ENCODE peak calls at places on chromosome 15, in six cellular contexts. S is AG04450, H is astrocyte, M is GM12865, Y is OCI-LY7, A is sigmoid colon. X is an unnamed sample.

GRCh38 chr15:32729700-32730099 is 11.9 kb downstream of the GREM1 start:
- DNase-seq in M (no peak), S (no peak), A (no peak), H (no peak), Y (no peak), X (no peak)

GRCh38 chr15:90264649-90265048 is 823 bp upstream of the NGRN start:
- DNase-seq in A (no peak), Y (peak), H (no peak), M (peak), S (no peak), X (no peak)

GRCh38 chr15:72231847-72232461 is 964 bp upstream of the PKM start:
- DNase-seq in M (peak), A (no peak), S (no peak), Y (peak), H (peak), X (peak)

GRCh38 chr15:71732636-71733035 is 77.7 kb upstream of the NR2E3 start:
- DNase-seq in H (no peak), Y (no peak), M (no peak), S (no peak), A (no peak), X (no peak)

GRCh38 chr15:80586141-80586540 is 109.0 kb upstream of the ABHD17C start:
- DNase-seq in H (no peak), S (no peak), Y (no peak), A (no peak), M (no peak), X (no peak)

GRCh38 chr15:89187911-89188514 is 33.4 kb downstream of the RLBP1 start:
- DNase-seq in M (no peak), Y (no peak), S (no peak), H (no peak), A (no peak), X (no peak)

GRCh38 chr15:37148714-37149113 is 48.4 kb upstream of the MEIS2 start:
- DNase-seq in A (no peak), H (no peak), M (no peak), Y (no peak), S (no peak), X (no peak)

GRCh38 chr15:91940466-91941381 is 87.2 kb downstream of the SLCO3A1 start:
- DNase-seq in H (no peak), Y (no peak), S (no peak), A (no peak), M (no peak), X (no peak)

GRCh38 chr15:85826756-85827515 is 32.2 kb upstream of the KLHL25 start:
- DNase-seq in M (no peak), Y (no peak), A (no peak), S (no peak), H (peak), X (no peak)

GRCh38 chr15:99433026-99433756 is 132.6 kb upstream of the MEF2A start:
- DNase-seq in A (peak), M (peak), Y (no peak), S (no peak), H (no peak), X (peak)

GRCh38 chr15:60667925-60668324 is 189.0 kb upstream of the ICE2 start:
- DNase-seq in Y (no peak), A (no peak), M (no peak), H (no peak), S (no peak), X (no peak)

GRCh38 chr15:100191161-100191560 is 150.6 kb downstream of the ADAMTS17 start:
- DNase-seq in S (no peak), H (no peak), Y (peak), M (peak), A (peak), X (no peak)

GRCh38 chr15:82804575-82804949 is 1.3 kb downstream of the FSD2 start:
- DNase-seq in S (no peak), A (no peak), M (no peak), Y (no peak), H (peak), X (no peak)

GRCh38 chr15:50190166-50190570 is 8.2 kb downstream of the SLC27A2 start:
- DNase-seq in H (no peak), S (no peak), M (no peak), Y (peak), A (no peak), X (no peak)

GRCh38 chr15:91950054-91950453 is 96.5 kb downstream of the SLCO3A1 start:
- DNase-seq in S (no peak), H (no peak), A (no peak), Y (no peak), M (no peak), X (no peak)

GRCh38 chr15:51801391-51801835 is 28.0 kb upstream of the TMOD3 start:
- DNase-seq in M (peak), H (peak), S (no peak), A (no peak), Y (peak), X (peak)

GRCh38 chr15:98905981-98906711 is 101.4 kb downstream of the PGPEP1L start:
- DNase-seq in H (peak), A (no peak), S (no peak), Y (no peak), M (no peak), X (no peak)

GRCh38 chr15:100241572-100242479 is 99.9 kb downstream of the ADAMTS17 start:
- DNase-seq in H (peak), S (no peak), Y (no peak), A (no peak), M (no peak), X (no peak)

GRCh38 chr15:58053236-58054153 is 12.0 kb downstream of the ALDH1A2 start:
- DNase-seq in H (no peak), S (no peak), A (no peak), M (no peak), Y (no peak), X (no peak)

GRCh38 chr15:71207141-71207540 is 91.9 kb downstream of the THSD4 start:
- DNase-seq in Y (no peak), H (peak), S (no peak), M (no peak), A (no peak), X (no peak)

GRCh38 chr15:96549136-96549535 is 218.6 kb downstream of the NR2F2 start:
- DNase-seq in S (no peak), M (no peak), A (no peak), Y (no peak), H (no peak), X (no peak)

GRCh38 chr15:38425269-38425668 is 28.7 kb upstream of the FAM98B start:
- DNase-seq in S (no peak), M (no peak), Y (no peak), H (no peak), A (no peak), X (no peak)

GRCh38 chr15:61530769-61531168 is 301.7 kb upstream of the RORA start:
- DNase-seq in S (no peak), A (no peak), H (no peak), Y (no peak), M (no peak), X (no peak)

GRCh38 chr15:60392601-60392985 is 5.2 kb downstream of the ANXA2 start:
- DNase-seq in S (no peak), Y (no peak), H (peak), M (peak), A (no peak), X (no peak)

GRCh38 chr15:65612616-65612946 is 1.6 kb upstream of the INTS14 start:
- DNase-seq in Y (no peak), A (no peak), S (no peak), M (no peak), H (peak), X (no peak)

GRCh38 chr15:41493205-41493901 is at the start of gene ITPKA:
- DNase-seq in H (peak), Y (peak), A (peak), S (peak), M (peak), X (peak)

GRCh38 chr15:79682285-79682684 is 214.5 kb downstream of the MTHFS start:
- DNase-seq in A (no peak), S (peak), Y (no peak), H (peak), M (no peak), X (no peak)

GRCh38 chr15:51842852-51843737 is 13.6 kb downstream of the TMOD3 start:
- DNase-seq in Y (peak), H (peak), M (peak), S (no peak), A (no peak), X (no peak)

GRCh38 chr15:45121706-45122417 is 7.7 kb downstream of the DUOXA2 start:
- DNase-seq in A (no peak), S (peak), M (no peak), Y (no peak), H (peak), X (no peak)

GRCh38 chr15:79004336-79004735 is 59.5 kb upstream of the CTSH start:
- DNase-seq in H (peak), Y (peak), M (peak), S (peak), A (no peak), X (peak)

GRCh38 chr15:40493089-40493840 is 22.5 kb downstream of the CHST14 start:
- DNase-seq in M (peak), S (no peak), Y (no peak), H (peak), A (no peak), X (no peak)

GRCh38 chr15:31230630-31231485 is 95.8 kb upstream of the KLF13 start:
- DNase-seq in M (peak), A (no peak), H (no peak), S (no peak), Y (peak), X (peak)

GRCh38 chr15:85757073-85757938 is 37.4 kb downstream of the KLHL25 start:
- DNase-seq in S (no peak), Y (no peak), M (no peak), H (no peak), A (peak), X (no peak)

GRCh38 chr15:52334491-52335160 is 39.0 kb upstream of the MYO5C start:
- DNase-seq in M (no peak), S (no peak), H (no peak), A (no peak), Y (no peak), X (no peak)

GRCh38 chr15:58249646-58250312 is 111.6 kb downstream of the AQP9 start:
- DNase-seq in M (no peak), A (no peak), S (no peak), Y (no peak), H (no peak), X (no peak)

GRCh38 chr15:59791646-59792208 is 102.6 kb upstream of the BNIP2 start:
- DNase-seq in H (no peak), A (no peak), Y (peak), M (peak), S (no peak), X (no peak)

DNA sequence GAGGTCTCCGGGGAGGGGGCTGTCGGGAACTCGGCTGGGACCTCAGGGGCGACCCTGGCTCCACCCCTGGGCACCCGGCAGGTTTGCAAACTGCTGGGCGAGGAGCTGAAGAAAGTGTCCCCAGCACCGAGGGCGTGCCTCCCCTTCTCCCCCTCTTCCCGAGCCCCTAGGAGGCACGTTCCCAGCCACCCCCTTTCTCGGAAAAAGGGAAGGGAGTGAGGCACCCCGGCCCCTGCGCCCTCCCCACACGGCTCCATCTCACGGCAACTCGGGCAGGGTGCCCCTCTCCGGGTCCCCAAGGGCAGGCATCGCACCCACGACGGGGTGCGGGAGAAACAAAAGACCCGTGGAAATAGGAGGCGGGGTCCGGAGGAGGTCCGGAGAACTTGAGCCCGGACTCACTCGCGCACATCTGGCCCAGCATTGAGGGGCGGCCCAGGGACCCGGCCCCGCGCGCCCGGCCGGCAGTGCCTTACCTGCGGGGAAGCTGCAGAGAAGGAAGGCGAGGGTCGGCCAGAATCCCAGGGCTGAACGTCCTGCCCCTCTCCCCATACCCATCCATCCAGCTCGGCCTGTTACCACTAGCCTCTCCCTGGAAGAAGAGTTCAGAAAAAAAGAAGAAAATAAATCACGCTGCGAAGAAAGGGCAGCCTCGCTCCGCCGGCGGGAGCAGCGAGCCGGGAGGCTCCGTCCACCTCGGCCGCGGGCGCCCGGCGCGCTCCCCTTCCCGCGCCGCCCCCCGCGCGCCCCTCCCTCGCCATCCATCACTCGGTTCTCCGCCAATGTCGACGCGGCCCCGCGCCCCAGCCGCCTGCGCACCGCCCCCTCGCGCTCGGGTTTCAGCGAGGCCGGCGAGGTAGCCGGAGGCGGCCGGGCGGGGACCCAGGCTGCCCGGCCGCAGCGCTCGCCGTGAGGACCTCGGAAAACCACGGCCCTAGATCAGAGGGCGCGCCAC is 16.3 kb downstream of the RGMA start:
- DNase-seq in A (peak), Y (no peak), M (no peak), S (no peak), H (peak), X (no peak)
- TF ChIP-seq CTCF in A (no peak), Y (no peak), M (no peak), S (no peak), H (no peak), X (no peak)

DNA sequence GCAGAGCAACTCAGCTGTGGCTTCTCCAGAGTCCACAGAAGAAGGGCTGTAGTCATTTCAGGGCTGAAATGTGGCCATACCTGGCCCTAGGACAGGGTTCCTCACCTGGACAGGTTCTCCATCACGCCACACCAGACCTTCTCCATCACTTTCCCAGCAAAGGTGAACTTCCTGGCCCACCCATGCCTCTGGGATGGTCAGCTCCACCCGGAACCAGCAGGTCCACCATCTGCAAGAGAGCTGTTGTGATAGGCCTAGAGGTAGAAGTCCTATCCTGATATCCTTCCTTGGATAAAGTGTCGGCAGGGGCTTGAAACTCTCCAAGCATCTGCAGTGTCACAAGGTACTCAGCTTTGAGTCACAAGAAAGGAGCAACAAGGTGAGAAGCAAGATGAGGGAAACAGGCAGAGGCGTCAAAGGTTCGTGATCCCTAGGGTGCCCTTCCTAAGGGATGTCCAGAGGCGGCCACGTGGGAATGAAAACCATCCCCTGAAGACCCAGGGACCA is 948 bp downstream of the MAN2C1 start:
- DNase-seq in S (no peak), H (no peak), Y (no peak), M (no peak), A (no peak), X (no peak)
- TF ChIP-seq CTCF in S (no peak), H (no peak), Y (no peak), M (no peak), A (peak), X (no peak)

DNA sequence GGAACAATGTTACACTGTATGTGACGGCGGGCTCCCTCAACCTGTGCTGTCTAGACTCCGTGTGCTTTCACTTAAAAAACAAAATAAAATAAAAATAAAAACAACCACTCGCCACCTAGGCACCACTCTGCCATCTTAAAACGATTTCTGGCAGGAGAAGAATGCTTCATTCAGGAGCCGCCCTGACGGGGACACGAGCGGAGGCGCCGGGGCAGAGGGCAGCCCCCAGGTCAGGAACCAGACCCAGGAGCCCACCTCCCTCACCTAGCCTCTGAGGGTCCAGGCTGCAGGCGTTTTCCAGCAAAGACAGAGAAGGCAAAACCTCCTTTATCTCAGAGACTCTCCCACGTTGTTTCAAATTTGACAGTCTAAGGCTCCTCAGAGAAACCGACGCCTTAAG is 85.1 kb upstream of the SNRPA1 start:
- DNase-seq in A (no peak), S (no peak), M (no peak), Y (no peak), H (no peak), X (no peak)
- TF ChIP-seq CTCF in A (no peak), S (no peak), M (no peak), Y (no peak), H (no peak), X (no peak)

GRCh38 chr15:48595988-48596387 is 49.5 kb downstream of the FBN1 start:
- DNase-seq in S (no peak), A (no peak), M (peak), H (no peak), Y (no peak), X (peak)

GRCh38 chr15:48596841-48597240 is 48.7 kb downstream of the FBN1 start:
- DNase-seq in M (peak), S (no peak), Y (no peak), H (no peak), A (no peak), X (no peak)

GRCh38 chr15:48592221-48592731 is 53.2 kb downstream of the FBN1 start:
- DNase-seq in S (peak), A (no peak), H (peak), Y (no peak), M (no peak), X (no peak)

GRCh38 chr15:48592929-48593328 is 52.6 kb downstream of the FBN1 start:
- DNase-seq in A (no peak), S (no peak), M (no peak), Y (no peak), H (peak), X (no peak)

GRCh38 chr15:48596415-48596814 is 49.1 kb downstream of the FBN1 start:
- DNase-seq in H (no peak), M (peak), Y (no peak), S (no peak), A (no peak), X (peak)
- TF ChIP-seq CTCF in H (no peak), M (no peak), Y (no peak), S (no peak), A (no peak), X (no peak)

GRCh38 chr15:35932541-35932940 is 386.6 kb upstream of the DPH6 start:
- DNase-seq in M (no peak), A (no peak), S (no peak), Y (no peak), H (no peak), X (no peak)

GRCh38 chr15:35928847-35929246 is 382.9 kb upstream of the DPH6 start:
- DNase-seq in S (no peak), Y (no peak), M (peak), H (no peak), A (no peak), X (no peak)

GRCh38 chr15:35933531-35933930 is 387.6 kb upstream of the DPH6 start:
- DNase-seq in H (no peak), A (no peak), Y (no peak), S (no peak), M (no peak), X (no peak)

GRCh38 chr15:35931942-35932341 is 386.0 kb upstream of the DPH6 start:
- DNase-seq in H (no peak), Y (no peak), M (no peak), A (no peak), S (no peak), X (no peak)

GRCh38 chr15:35929740-35930444 is 383.9 kb upstream of the DPH6 start:
- DNase-seq in Y (no peak), A (no peak), H (no peak), M (peak), S (no peak), X (peak)
- TF ChIP-seq CTCF in Y (no peak), A (no peak), H (no peak), M (no peak), S (no peak), X (no peak)

GRCh38 chr15:63025460-63025859 is 17.1 kb upstream of the TPM1 start:
- DNase-seq in S (no peak), H (no peak), A (no peak), M (no peak), Y (peak), X (no peak)
- TF ChIP-seq CTCF in S (no peak), H (no peak), A (no peak), M (no peak), Y (peak), X (no peak)

DNA sequence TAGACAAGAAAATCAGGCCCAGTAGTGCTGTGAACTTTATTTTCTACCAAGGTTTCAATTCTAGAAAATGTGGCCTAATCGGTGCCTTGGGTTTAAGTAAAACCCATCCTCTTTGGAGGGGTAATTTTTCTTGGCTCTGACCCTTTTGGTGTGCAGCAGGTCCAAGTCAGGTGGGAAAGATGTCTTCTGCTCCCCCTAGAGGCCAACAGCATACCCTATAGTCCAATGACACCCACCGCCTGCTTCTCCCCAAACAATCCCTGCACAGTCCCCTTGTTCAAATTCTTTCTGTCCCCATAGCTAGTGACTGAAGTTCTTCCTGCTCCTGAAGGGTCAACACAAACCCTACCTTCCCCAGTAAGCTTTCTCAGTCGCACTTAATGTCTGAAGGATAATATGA is 261.8 kb upstream of the GOLGA6L4 start:
- DNase-seq in Y (peak), A (no peak), M (peak), S (no peak), H (no peak), X (no peak)
- TF ChIP-seq CTCF in Y (peak), A (no peak), M (peak), S (peak), H (no peak), X (peak)

GRCh38 chr15:69502470-69503045 is 49.9 kb downstream of the RPLP1 start:
- DNase-seq in M (no peak), Y (no peak), A (no peak), H (no peak), S (no peak), X (no peak)
- TF ChIP-seq CTCF in M (peak), Y (peak), A (no peak), H (no peak), S (peak), X (no peak)

X was measured in GM13976.